ENCODE peak calls at places on chromosome 19, in nine cellular contexts. L is brain microvascular endothelial cell, D is heart left ventricle, Y is GM10248, K is body of pancreas, O is H9, N is astrocyte of the cerebellum, C is dorsolateral prefrontal cortex, W is ascending aorta. R is an unnamed sample.

GRCh38 chr19:14769201-14769600 is 9.2 kb downstream of the ADGRE2 start:
- DNase-seq in K (no peak), D (no peak), L (no peak), N (no peak), O (peak; percentile 14), Y (no peak), W (peak; percentile 28), C (no peak), R (peak; percentile 56)

GRCh38 chr19:48780684-48781391 is 25.5 kb downstream of the FGF21 start:
- DNase-seq in K (peak; percentile 88), C (no peak), O (no peak), W (no peak), Y (no peak), L (peak; percentile 52), D (no peak), N (no peak), R (no peak)

GRCh38 chr19:4566402-4567051 is 7.0 kb upstream of the SEMA6B start:
- DNase-seq in C (no peak), D (no peak), L (no peak), K (no peak), Y (no peak), N (no peak), O (no peak), W (no peak), R (no peak)

GRCh38 chr19:7552781-7553180 is 17.3 kb downstream of the PNPLA6 start:
- DNase-seq in D (no peak), N (no peak), K (no peak), W (no peak), C (no peak), L (no peak), Y (no peak), O (no peak), R (no peak)

GRCh38 chr19:3343619-3344502 is 22.5 kb upstream of the NFIC start:
- DNase-seq in N (peak; percentile 58), C (peak; percentile 91), D (peak; percentile 81), K (peak; percentile 95), W (peak; percentile 95), L (peak; percentile 65), O (peak; percentile 62), Y (peak; percentile 64), R (no peak)

GRCh38 chr19:50772408-50773311 is 2.4 kb downstream of the GPR32 start:
- DNase-seq in W (no peak), D (no peak), C (no peak), L (no peak), N (no peak), K (no peak), Y (peak; percentile 50), O (no peak), R (no peak)

GRCh38 chr19:55638864-55639359 is 1.9 kb upstream of the ZNF580 start:
- DNase-seq in D (no peak), O (peak; percentile 67), L (no peak), K (no peak), N (no peak), Y (no peak), W (no peak), C (no peak), R (no peak)

GRCh38 chr19:10817291-10818038 is 18.5 kb downstream of the TMED1 start:
- DNase-seq in Y (no peak), O (no peak), W (peak; percentile 89), C (no peak), L (peak; percentile 91), N (peak; percentile 20), D (peak; percentile 51), K (peak; percentile 57), R (peak; percentile 92)

GRCh38 chr19:17860993-17861360 is 1.3 kb downstream of the RPL18A start:
- DNase-seq in Y (no peak), C (no peak), N (no peak), D (no peak), W (no peak), O (no peak), L (no peak), K (no peak), R (no peak)

GRCh38 chr19:49361438-49362047 is 673 bp downstream of the TEAD2 start:
- DNase-seq in L (peak; percentile 48), O (peak; percentile 73), Y (peak; percentile 37), N (peak; percentile 53), D (peak; percentile 89), W (peak; percentile 88), K (peak; percentile 77), C (no peak), R (peak; percentile 92)

GRCh38 chr19:12681074-12681987 is at the start of gene DHPS:
- DNase-seq in Y (peak; percentile 93), D (peak; percentile 95), N (peak; percentile 97), C (peak; percentile 94), O (peak; percentile 98), W (peak; percentile 97), L (peak; percentile 97), K (peak; percentile 98), R (peak; percentile 95)
- TF ChIP-seq CTCF in Y (no peak), D (no peak), N (no peak), C (peak; percentile 31), O (no peak), W (no peak), L (no peak), K (no peak), R (no peak)

GRCh38 chr19:29121684-29122083 is 91.3 kb downstream of the UQCRFS1 start:
- DNase-seq in N (no peak), O (peak; percentile 72), C (no peak), W (no peak), Y (no peak), K (no peak), D (no peak), L (no peak), R (no peak)
- TF ChIP-seq CTCF in N (no peak), O (peak; percentile 78), C (peak; percentile 44), W (no peak), Y (no peak), K (no peak), D (peak; percentile 36), L (no peak), R (peak; percentile 25)

GRCh38 chr19:57466489-57466888 is 9.5 kb upstream of the VN1R1 start:
- DNase-seq in C (no peak), O (no peak), L (no peak), K (no peak), Y (no peak), W (no peak), D (peak; percentile 61), N (no peak), R (no peak)

GRCh38 chr19:57465680-57466381 is 8.9 kb upstream of the VN1R1 start:
- DNase-seq in L (no peak), K (no peak), W (no peak), Y (peak; percentile 28), O (no peak), N (no peak), C (no peak), D (no peak), R (no peak)
- TF ChIP-seq CTCF in L (peak; percentile 53), K (no peak), W (no peak), Y (peak; percentile 42), O (peak; percentile 76), N (no peak), C (no peak), D (peak; percentile 49), R (no peak)

GRCh38 chr19:29844891-29845575 is 33.2 kb downstream of the CCNE1 start:
- DNase-seq in D (peak; percentile 92), O (peak; percentile 96), W (peak; percentile 92), N (peak; percentile 69), Y (peak; percentile 95), K (peak; percentile 96), L (peak; percentile 86), C (peak; percentile 85), R (peak; percentile 97)
- TF ChIP-seq CTCF in D (peak; percentile 6), O (no peak), W (no peak), N (no peak), Y (peak; percentile 1), K (no peak), L (no peak), C (peak; percentile 7), R (no peak)

DNA sequence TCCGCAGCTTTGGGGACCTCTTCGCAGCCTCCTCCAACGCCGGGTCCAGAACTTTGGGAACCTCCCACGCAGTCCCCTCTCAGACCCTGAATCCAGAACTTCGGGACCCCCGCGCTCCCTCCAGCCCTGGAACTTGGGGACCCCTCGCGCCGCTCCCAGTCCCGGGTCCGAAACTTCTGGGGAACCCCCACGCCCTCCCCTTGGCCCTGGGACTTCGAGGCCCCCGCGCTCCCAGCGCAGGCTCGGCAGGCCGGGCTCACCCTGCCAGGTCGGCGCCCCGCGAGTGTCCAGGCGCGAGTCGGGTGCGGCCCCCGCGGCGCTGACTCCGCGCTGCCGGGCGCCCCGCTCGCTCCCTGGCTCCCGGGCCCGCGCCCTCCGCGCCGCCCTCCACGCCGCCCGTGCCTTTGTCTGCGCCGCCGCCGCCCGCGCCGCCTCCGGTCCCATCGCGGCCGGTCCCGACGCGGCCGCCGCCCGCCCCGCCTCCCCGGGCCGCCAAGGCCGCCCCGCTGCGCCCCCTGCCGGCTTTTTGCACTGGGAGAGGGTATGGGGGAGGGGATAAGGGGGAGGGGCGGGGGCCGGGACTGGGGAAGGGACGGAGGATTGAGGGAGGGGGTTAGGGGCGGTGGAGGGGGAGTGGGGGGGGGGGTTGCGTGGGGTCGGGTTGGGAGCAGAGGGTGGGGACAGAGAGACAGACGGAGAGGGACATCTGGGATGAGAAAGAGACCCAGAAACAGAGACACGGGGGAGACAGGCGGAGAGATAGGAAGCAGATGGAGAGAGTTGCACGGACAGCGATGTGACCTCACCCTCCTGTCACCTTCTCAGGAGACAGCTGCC is at the start of gene HOMER3:
- DNase-seq in C (peak; percentile 50), K (peak; percentile 71), N (no peak), D (peak; percentile 86), O (peak; percentile 54), Y (peak; percentile 90), L (peak; percentile 29), W (peak; percentile 87), R (peak; percentile 93)
- TF ChIP-seq CTCF in C (peak; percentile 15), K (no peak), N (no peak), D (peak; percentile 29), O (no peak), Y (peak; percentile 44), L (peak; percentile 56), W (peak; percentile 11), R (peak; percentile 35)

DNA sequence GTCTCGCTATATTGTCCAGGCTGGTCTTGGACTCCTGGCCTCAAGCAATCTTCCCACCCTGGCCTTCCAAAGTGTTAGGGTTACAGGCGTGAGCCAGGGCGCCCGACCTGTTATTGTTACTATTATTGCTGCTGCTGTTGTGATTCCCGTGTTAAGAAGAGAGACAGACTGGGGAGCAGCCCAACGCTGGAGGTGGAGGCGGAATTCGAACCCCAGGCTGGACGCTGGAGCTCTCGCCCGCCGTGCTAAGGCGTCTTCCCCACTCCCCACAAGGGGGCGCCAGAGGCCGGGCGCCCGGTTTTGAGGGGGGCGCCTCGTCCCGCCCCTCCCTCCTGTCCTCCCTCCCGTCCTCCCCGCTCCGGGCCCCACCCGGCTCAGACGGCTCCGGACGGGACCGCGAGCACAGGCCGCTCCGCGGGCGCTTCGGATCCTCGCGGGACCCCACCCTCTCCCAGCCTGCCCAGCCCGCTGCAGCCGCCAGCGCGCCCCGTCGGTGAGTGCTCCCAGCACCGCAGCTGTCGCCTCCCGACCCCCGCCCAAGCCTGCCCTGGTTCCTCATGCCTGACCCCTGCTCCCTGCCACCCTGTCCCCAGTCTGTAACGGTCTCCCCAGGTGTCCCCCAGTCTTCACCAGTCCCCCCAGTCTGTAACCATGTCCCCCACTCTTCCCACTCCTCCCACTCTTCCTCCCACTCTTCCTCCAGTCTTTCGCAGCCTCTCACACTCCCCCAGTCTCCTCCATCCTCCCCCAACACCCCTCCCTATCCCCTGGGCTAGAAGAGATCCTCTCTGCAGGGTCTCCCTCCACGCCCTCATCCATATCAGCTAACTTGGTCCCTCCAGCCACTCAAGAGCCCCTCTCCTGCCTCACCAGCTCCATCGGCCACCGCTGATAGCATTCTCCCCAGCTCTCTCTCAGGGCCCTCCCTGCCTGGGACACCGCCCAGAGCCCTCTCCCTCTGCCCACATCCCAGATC is at the start of gene EHD2:
- DNase-seq in K (peak; percentile 50), Y (peak; percentile 60), O (peak; percentile 64), D (peak; percentile 81), L (peak; percentile 44), C (no peak), W (peak; percentile 84), N (no peak), R (peak; percentile 93)
- TF ChIP-seq CTCF in K (peak; percentile 96), Y (peak; percentile 59), O (peak; percentile 100), D (peak; percentile 97), L (peak; percentile 89), C (peak; percentile 86), W (peak; percentile 97), N (peak; percentile 89), R (peak; percentile 100)